ENCODE peak calls at places on chromosomes 4 and X, in nine cellular contexts. T is stimulated activated CD8-positive, alpha-beta memory T cell treated with anti-CD3 and anti-CD28 coated beads, Interleukin-4, amount 100 ng/mL, for 24 hours; K is NAMALWA; I is stimulated activated naive CD8-positive, alpha-beta T cell treated with anti-CD3 and anti-CD28 coated beads, Interleukin-15, amount 100 ng/mL, for 72 hours; N is CD4-positive, alpha-beta T cell; P is stromal cell of bone marrow; Z is AG20443; Q is right cardiac atrium; V is upper lobe of right lung. G is an unnamed sample.

GRCh38 chrX:119755981-119756533 is 2.3 kb upstream of the SOWAHD start:
- DNase-seq in T (peak), K (peak), I (peak), N (peak), P (no peak), Z (no peak), Q (no peak), V (no peak), G (no peak)

GRCh38 chrX:42530027-42530426 is 247.9 kb downstream of the PPP1R2C start:
- DNase-seq in T (no peak), K (no peak), I (no peak), N (no peak), P (peak), Z (peak), Q (no peak), V (no peak), G (no peak)

GRCh38 chr4:2290488-2290887 is 28.6 kb upstream of the MXD4 start:
- DNase-seq in T (no peak), K (no peak), I (peak), N (no peak), P (no peak), Z (no peak), Q (peak), V (peak), G (no peak)

GRCh38 chr4:110778526-110778925 is 155.6 kb upstream of the PITX2 start:
- DNase-seq in T (no peak), K (peak), I (no peak), N (no peak), P (no peak), Z (no peak), Q (no peak), V (no peak), G (no peak)

GRCh38 chr4:66555301-66555700 is 885.0 kb upstream of the EPHA5 start:
- DNase-seq in T (no peak), K (no peak), I (no peak), N (no peak), P (no peak), Z (no peak), Q (no peak), V (no peak), G (no peak)

GRCh38 chr4:146585761-146586333 is 52.8 kb upstream of the POU4F2 start:
- DNase-seq in T (no peak), K (no peak), I (no peak), N (no peak), P (peak), Z (peak), Q (no peak), V (no peak), G (no peak)

GRCh38 chr4:19945979-19946380 is 305.7 kb upstream of the SLIT2 start:
- DNase-seq in T (no peak), K (no peak), I (no peak), N (no peak), P (peak), Z (peak), Q (no peak), V (no peak), G (no peak)

GRCh38 chrX:70331161-70331560 is 41.3 kb downstream of the KIF4A start:
- DNase-seq in T (no peak), K (no peak), I (no peak), N (no peak), P (no peak), Z (no peak), Q (no peak), V (no peak), G (no peak)

GRCh38 chr4:16124232-16124631 is 40.4 kb upstream of the PROM1 start:
- DNase-seq in T (no peak), K (no peak), I (no peak), N (no peak), P (no peak), Z (no peak), Q (peak), V (no peak), G (no peak)

GRCh38 chr4:99723555-99724450 is 66.2 kb upstream of the C4orf54 start:
- DNase-seq in T (peak), K (no peak), I (no peak), N (no peak), P (peak), Z (peak), Q (peak), V (peak), G (peak)

GRCh38 chr4:94545296-94545695 is 93.6 kb downstream of the PDLIM5 start:
- DNase-seq in T (no peak), K (no peak), I (no peak), N (no peak), P (peak), Z (peak), Q (no peak), V (no peak), G (no peak)

GRCh38 chr4:25100156-25100555 is 60.1 kb downstream of the SEPSECS start:
- DNase-seq in T (no peak), K (no peak), I (no peak), N (no peak), P (no peak), Z (no peak), Q (no peak), V (no peak), G (no peak)